ENCODE peak calls at places on chromosomes 1 and 21, in five cellular contexts. S, M, P, H and C are unnamed samples. For H3K4me1 and H3K36me3, the result is how much of the 10 kb centered on the place peaks cover.

GRCh38 chr1:224333309-224333926 is 3.4 kb upstream of the NVL start:
- DNase-seq in M (no peak), P (no peak), S (peak), H (no peak), C (no peak)

GRCh38 chr1:201637282-201638076 is 98.6 kb downstream of the NAV1 start:
- DNase-seq in H (no peak), P (no peak), S (no peak), M (no peak), C (no peak)

GRCh38 chr1:91609571-91609970 is 108.9 kb downstream of the CDC7 start:
- DNase-seq in H (no peak), P (no peak), M (no peak), S (no peak), C (no peak)

GRCh38 chr1:200314085-200314750 is 95.6 kb downstream of the ZNF281 start:
- DNase-seq in M (no peak), S (no peak), P (no peak), H (no peak), C (no peak)

GRCh38 chr1:46623733-46624695 is 7.4 kb upstream of the MOB3C start:
- DNase-seq in P (no peak), M (no peak), S (no peak), H (no peak), C (no peak)

GRCh38 chr1:180343931-180344406 is 113.9 kb downstream of the LHX4 start:
- DNase-seq in M (no peak), H (no peak), S (peak), P (no peak), C (no peak)

GRCh38 chr1:227270554-227270953 is 47.7 kb downstream of the CDC42BPA start:
- DNase-seq in P (no peak), S (no peak), M (no peak), H (no peak), C (no peak)

GRCh38 chr21:45306832-45307571 is 19.3 kb upstream of the POFUT2 start:
- DNase-seq in P (peak), M (peak), H (peak), S (no peak), C (peak)

GRCh38 chr1:97730271-97730670 is 190.6 kb downstream of the DPYD start:
- DNase-seq in P (no peak), S (no peak), M (no peak), H (no peak), C (no peak)

GRCh38 chr1:207321790-207322530 is 482 bp downstream of the CD55 start:
- DNase-seq in M (no peak), S (peak), P (no peak), H (no peak), C (no peak)

GRCh38 chr1:40036574-40036973 is 4.0 kb upstream of the CAP1 start:
- DNase-seq in M (peak), H (peak), S (no peak), P (peak), C (no peak)

GRCh38 chr21:43938751-43939442 is 73.2 kb upstream of the TRAPPC10 start:
- DNase-seq in H (peak), S (peak), P (peak), M (peak), C (peak)

GRCh38 chr1:89523597-89524368 is 846 bp upstream of the LRRC8B start:
- DNase-seq in H (peak), P (peak), M (no peak), S (peak), C (peak)

GRCh38 chr21:34534522-34534921 is 22.5 kb upstream of the KCNE1 start:
- DNase-seq in S (no peak), H (no peak), M (no peak), P (no peak), C (no peak)

GRCh38 chr1:1609822-1610485 is 5.3 kb upstream of the MIB2 start:
- DNase-seq in P (no peak), H (no peak), S (no peak), M (peak), C (peak)

GRCh38 chr1:232911027-232911599 is 39.3 kb upstream of the NTPCR start:
- DNase-seq in H (no peak), P (no peak), S (no peak), M (no peak), C (no peak)

GRCh38 chr1:19597463-19598309 is 46.4 kb upstream of the NBL1 start:
- DNase-seq in M (no peak), S (peak), P (no peak), H (no peak), C (no peak)

GRCh38 chr1:25695991-25696330 is 79.4 kb downstream of the MAN1C1 start:
- DNase-seq in H (peak), S (no peak), P (no peak), M (no peak), C (no peak)

GRCh38 chr21:25999935-26000582 is 170.5 kb downstream of the APP start:
- DNase-seq in P (no peak), M (no peak), H (no peak), S (no peak), C (no peak)

GRCh38 chr1:2976180-2976562 is 45.1 kb upstream of the ACTRT2 start:
- DNase-seq in H (no peak), M (no peak), P (no peak), S (no peak), C (no peak)

GRCh38 chr1:119947468-119947867 is 51.2 kb upstream of the ADAM30 start:
- DNase-seq in S (no peak), M (no peak), H (no peak), P (no peak), C (no peak)

GRCh38 chr1:81650741-81651140 is 150.0 kb upstream of the ADGRL2 start:
- DNase-seq in S (no peak), M (no peak), H (no peak), P (no peak), C (no peak)

GRCh38 chr1:207579436-207579799 is 65.5 kb upstream of the CR1L start:
- DNase-seq in M (no peak), S (peak), H (no peak), P (no peak), C (peak)

GRCh38 chr1:53176452-53177344 is 19.9 kb upstream of the CPT2 start:
- DNase-seq in P (no peak), H (peak), S (no peak), M (peak), C (peak)

GRCh38 chr1:230977781-230978490 is 725 bp downstream of the TTC13 start:
- DNase-seq in S (peak), P (no peak), H (peak), M (no peak), C (peak)

GRCh38 chr1:98661544-98662353 is at the start of gene SNX7:
- DNase-seq in M (peak), S (no peak), P (peak), H (peak), C (peak)

GRCh38 chr21:32770514-32771133 is 931 bp downstream of the PAXBP1 start:
- DNase-seq in S (peak), H (no peak), P (peak), M (peak), C (no peak)

GRCh38 chr1:58764294-58764978 is 19.4 kb downstream of the JUN start:
- DNase-seq in P (no peak), S (no peak), H (no peak), M (no peak), C (no peak)

GRCh38 chr1:62187548-62187947 is 7.1 kb upstream of the L1TD1 start:
- DNase-seq in M (no peak), P (no peak), S (no peak), H (no peak), C (no peak)

GRCh38 chr1:217053666-217054065 is 330.4 kb upstream of the ESRRG start:
- DNase-seq in H (no peak), S (no peak), P (no peak), M (no peak), C (no peak)

GRCh38 chr1:224245188-224245587 is 62.1 kb downstream of the DEGS1 start:
- DNase-seq in M (peak), S (peak), H (peak), P (peak), C (peak)

GRCh38 chr1:1353389-1354151 is 4.4 kb upstream of the DVL1 start:
- DNase-seq in M (no peak), P (no peak), S (peak), H (peak), C (no peak)

GRCh38 chr1:168991667-168992475 is 114.6 kb upstream of the ATP1B1 start:
- DNase-seq in H (no peak), P (no peak), S (no peak), M (no peak), C (no peak)

GRCh38 chr1:171055966-171056643 is 34.6 kb upstream of the FMO3 start:
- DNase-seq in S (no peak), M (no peak), P (no peak), H (no peak), C (no peak)

GRCh38 chr21:39660191-39660590 is 47.5 kb downstream of the B3GALT5 start:
- DNase-seq in S (no peak), H (no peak), M (no peak), P (no peak), C (no peak)

GRCh38 chr1:116724765-116725375 is 29.4 kb upstream of the CD2 start:
- DNase-seq in M (peak), H (peak), P (no peak), S (peak), C (no peak)

DNA sequence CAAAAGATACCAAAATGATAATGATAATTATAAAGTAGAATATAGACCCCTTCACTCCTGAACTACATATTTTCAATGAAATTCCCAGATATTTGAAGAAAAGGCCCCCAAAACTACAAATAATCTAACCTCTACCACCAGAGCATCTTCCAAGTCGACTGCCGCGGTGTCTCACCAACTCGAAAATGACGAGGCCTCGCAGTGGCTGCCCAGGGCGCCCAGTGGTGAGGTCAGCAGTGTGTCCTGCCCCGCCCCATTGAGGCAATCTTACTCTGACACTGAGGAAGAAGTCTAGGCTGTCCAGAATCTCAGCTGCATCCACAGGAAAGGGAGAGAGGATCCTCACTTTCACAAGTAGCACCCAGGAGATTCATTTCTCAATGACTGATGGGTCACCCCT is 5.2 kb downstream of the DUSP10 start:
- DNase-seq in M (no peak), H (peak), S (no peak), P (no peak), C (no peak)
- H3K4me1 ChIP-seq in M (half or more), H (half or more), S (under half), P (under half), C (under half)

GRCh38 chr1:93567255-93567918 is 114.2 kb downstream of the BCAR3 start:
- DNase-seq in S (no peak), M (no peak), P (no peak), H (peak), C (no peak)
- H3K36me3 ChIP-seq in S (under half), M (under half), P (under half), H (under half), C (half or more)

GRCh38 chr1:10007161-10007560 is 10.1 kb downstream of the RBP7 start:
- DNase-seq in P (no peak), H (no peak), S (no peak), M (no peak), C (no peak)
- H3K4me1 ChIP-seq in P (under half), H (under half), S (under half), M (under half), C (under half)

GRCh38 chr1:51829058-51829457 is 49.5 kb downstream of the NRDC start:
- DNase-seq in P (no peak), S (no peak), M (no peak), H (no peak), C (no peak)
- H3K36me3 ChIP-seq in P (under half), S (half or more), M (under half), H (under half), C (half or more)

GRCh38 chr1:29850358-29850757 is 614.0 kb downstream of the PTPRU start:
- DNase-seq in P (no peak), S (no peak), M (no peak), H (no peak), C (no peak)
- H3K4me1 ChIP-seq in P (under half), S (under half), M (under half), H (under half), C (under half)

GRCh38 chr1:235156265-235156664 is 4.8 kb downstream of the RBM34 start:
- DNase-seq in M (no peak), S (no peak), P (no peak), H (no peak), C (no peak)

GRCh38 chr1:235157150-235157549 is 3.9 kb downstream of the RBM34 start:
- DNase-seq in H (no peak), P (no peak), M (no peak), S (no peak), C (no peak)

GRCh38 chr1:235160395-235160964 is 570 bp downstream of the RBM34 start:
- DNase-seq in M (no peak), S (peak), H (no peak), P (no peak), C (no peak)

GRCh38 chr1:235158680-235159079 is 2.4 kb downstream of the RBM34 start:
- DNase-seq in M (no peak), P (no peak), H (no peak), S (no peak), C (no peak)

GRCh38 chr1:235156745-235157144 is 4.3 kb downstream of the RBM34 start:
- DNase-seq in P (no peak), S (no peak), H (no peak), M (no peak), C (no peak)
- H3K36me3 ChIP-seq in P (under half), S (under half), H (under half), M (under half), C (half or more)

GRCh38 chr1:12173631-12174121 is 6.9 kb downstream of the TNFRSF1B start:
- DNase-seq in H (peak), P (peak), S (no peak), M (peak), C (peak)
- H3K4me1 ChIP-seq in H (under half), P (under half), S (under half), M (half or more), C (half or more)

DNA sequence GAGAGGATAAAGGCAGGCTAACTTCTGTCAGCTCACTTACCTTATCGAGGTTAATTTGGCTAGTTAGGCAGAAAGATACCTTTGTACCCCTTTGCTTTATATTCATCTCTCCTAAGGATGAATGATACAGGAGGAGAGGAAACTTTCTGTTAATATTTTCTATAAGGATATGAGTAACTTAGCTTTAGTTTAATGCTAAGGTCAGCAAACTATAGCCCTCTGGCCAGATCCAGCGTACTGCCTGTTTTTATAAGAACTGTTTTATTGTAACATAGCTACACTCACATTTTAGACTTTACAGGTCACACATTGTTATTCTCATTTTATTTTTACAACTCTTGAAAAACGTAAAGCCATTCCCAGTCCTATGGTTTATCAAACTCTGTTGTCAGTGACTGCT is 18.1 kb downstream of the DHX9 start:
- DNase-seq in H (no peak), S (no peak), P (no peak), M (no peak), C (no peak)
- H3K36me3 ChIP-seq in H (under half), S (half or more), P (under half), M (under half), C (half or more)

GRCh38 chr1:56527548-56528302 is 51.6 kb downstream of the PLPP3 start:
- DNase-seq in H (no peak), P (no peak), S (no peak), M (no peak), C (no peak)
- H3K4me1 ChIP-seq in H (under half), P (under half), S (half or more), M (half or more), C (under half)

GRCh38 chr21:46347791-46348381 is 23.9 kb downstream of the PCNT start:
- DNase-seq in H (peak), M (no peak), P (no peak), S (no peak), C (no peak)
- H3K36me3 ChIP-seq in H (under half), M (under half), P (under half), S (under half), C (half or more)